ENCODE peak calls at places on chromosomes 4 and X, in six cellular contexts. G is tibial artery, H is HFF-Myc, P is fibroblast of pulmonary artery, Q is dorsolateral prefrontal cortex, I is epithelial cell of proximal tubule. V is an unnamed sample.

GRCh38 chrX:71147496-71148277 is 3.0 kb downstream of the NLGN3 start:
- DNase-seq in G (no peak), H (no peak), P (no peak), Q (no peak), I (no peak), V (no peak)

GRCh38 chrX:41384041-41384705 is 50.2 kb downstream of the DDX3X start:
- DNase-seq in G (peak), H (peak), P (peak), Q (no peak), I (no peak), V (no peak)

GRCh38 chrX:141175786-141176185 is 1.1 kb downstream of the LDOC1 start:
- DNase-seq in G (no peak), H (no peak), P (no peak), Q (no peak), I (no peak), V (no peak)

GRCh38 chr4:120844528-120844921 is 78.0 kb downstream of the PRDM5 start:
- DNase-seq in G (no peak), H (no peak), P (no peak), Q (no peak), I (peak), V (no peak)

GRCh38 chr4:168589154-168589553 is 92.3 kb downstream of the PALLD start:
- DNase-seq in G (no peak), H (no peak), P (peak), Q (no peak), I (peak), V (no peak)

GRCh38 chrX:72031118-72031517 is 100.6 kb downstream of the RTL5 start:
- DNase-seq in G (no peak), H (no peak), P (no peak), Q (no peak), I (no peak), V (no peak)

GRCh38 chr4:10460313-10461047 is 3.3 kb upstream of the ZNF518B start:
- DNase-seq in G (no peak), H (no peak), P (no peak), Q (no peak), I (no peak), V (peak)

GRCh38 chrX:14501312-14501711 is 28.0 kb upstream of the GLRA2 start:
- DNase-seq in G (no peak), H (no peak), P (no peak), Q (no peak), I (no peak), V (no peak)

GRCh38 chr4:139587452-139587851 is 31.4 kb upstream of the SETD7 start:
- DNase-seq in G (no peak), H (no peak), P (peak), Q (no peak), I (no peak), V (no peak)

GRCh38 chr4:64394469-64394868 is 14.8 kb downstream of the TECRL start:
- DNase-seq in G (no peak), H (no peak), P (no peak), Q (no peak), I (no peak), V (no peak)

GRCh38 chrX:43643201-43643600 is 12.9 kb upstream of the MAOA start:
- DNase-seq in G (no peak), H (no peak), P (no peak), Q (no peak), I (no peak), V (no peak)

GRCh38 chr4:175514174-175514573 is 297.9 kb downstream of the GPM6A start:
- DNase-seq in G (no peak), H (no peak), P (no peak), Q (no peak), I (peak), V (no peak)

GRCh38 chr4:113162089-113162488 is 112.6 kb downstream of the ANK2 start:
- DNase-seq in G (no peak), H (no peak), P (no peak), Q (no peak), I (no peak), V (no peak)

GRCh38 chrX:22237479-22237878 is 35.2 kb upstream of the CBLL2 start:
- DNase-seq in G (no peak), H (no peak), P (no peak), Q (no peak), I (no peak), V (no peak)

GRCh38 chr4:89296871-89297270 is 10.7 kb downstream of the GPRIN3 start:
- DNase-seq in G (no peak), H (no peak), P (no peak), Q (no peak), I (no peak), V (no peak)

GRCh38 chrX:150768580-150769190 is 75.5 kb downstream of the MTMR1 start:
- DNase-seq in G (no peak), H (no peak), P (no peak), Q (no peak), I (no peak), V (no peak)

GRCh38 chr4:5930456-5930855 is 37.6 kb upstream of the CRMP1 start:
- DNase-seq in G (no peak), H (no peak), P (no peak), Q (no peak), I (no peak), V (no peak)

GRCh38 chr4:144557404-144557803 is 88.6 kb upstream of the HHIP start:
- DNase-seq in G (no peak), H (no peak), P (peak), Q (no peak), I (no peak), V (no peak)

GRCh38 chrX:68829594-68830485 is 1.0 kb downstream of the EFNB1 start:
- DNase-seq in G (no peak), H (no peak), P (no peak), Q (no peak), I (no peak), V (peak)

GRCh38 chrX:21581479-21581878 is 76.7 kb downstream of the KLHL34 start:
- DNase-seq in G (no peak), H (no peak), P (no peak), Q (no peak), I (no peak), V (no peak)

GRCh38 chr4:6408263-6408662 is 64.2 kb downstream of the PPP2R2C start:
- DNase-seq in G (no peak), H (no peak), P (no peak), Q (no peak), I (no peak), V (no peak)

GRCh38 chr4:56215901-56216300 is 171.4 kb downstream of the AASDH start:
- DNase-seq in G (no peak), H (no peak), P (peak), Q (no peak), I (no peak), V (no peak)

GRCh38 chrX:121103381-121103780 is 56.0 kb downstream of the GLUD2 start:
- DNase-seq in G (no peak), H (no peak), P (peak), Q (no peak), I (no peak), V (no peak)

GRCh38 chrX:140723251-140723650 is 13.7 kb downstream of the LINC00632 start:
- DNase-seq in G (no peak), H (no peak), P (peak), Q (no peak), I (peak), V (no peak)

GRCh38 chr4:118586357-118586790 is 98.8 kb upstream of the METTL14 start:
- DNase-seq in G (no peak), H (no peak), P (no peak), Q (no peak), I (no peak), V (no peak)

GRCh38 chrX:84046403-84046984 is 141.5 kb downstream of the RPS6KA6 start:
- DNase-seq in G (no peak), H (peak), P (peak), Q (no peak), I (no peak), V (peak)

GRCh38 chr4:20486433-20486832 is 213.8 kb upstream of the PACRGL start:
- DNase-seq in G (no peak), H (no peak), P (no peak), Q (no peak), I (no peak), V (no peak)

DNA sequence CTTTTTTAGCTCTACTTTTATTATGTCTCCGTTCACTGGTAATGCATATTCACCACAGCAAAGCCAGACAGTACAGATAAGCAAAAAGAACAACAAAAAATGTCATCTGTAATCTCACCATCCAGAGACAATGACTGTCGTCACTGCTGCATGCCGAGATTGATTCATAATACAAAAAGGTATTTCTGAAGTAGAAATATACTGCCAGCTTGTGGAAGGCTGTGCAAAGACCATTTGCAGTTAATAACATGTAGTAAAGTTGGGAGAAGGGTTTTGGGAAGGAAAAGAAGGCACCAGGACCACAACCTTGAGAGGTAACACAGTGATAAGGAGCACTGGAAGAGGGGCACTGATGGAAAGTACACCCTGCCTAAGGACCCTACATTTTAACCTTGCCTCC is 223.0 kb upstream of the ZIC3 start:
- DNase-seq in G (no peak), H (no peak), P (no peak), Q (no peak), I (no peak), V (no peak)
- TF ChIP-seq CTCF in G (no peak), H (no peak), P (no peak), Q (no peak), I (no peak), V (no peak)

GRCh38 chr4:115780268-115780667 is 666.8 kb upstream of the NDST4 start:
- DNase-seq in G (no peak), H (no peak), P (no peak), Q (no peak), I (no peak), V (no peak)
- TF ChIP-seq CTCF in G (no peak), H (no peak), P (no peak), Q (no peak), I (no peak), V (no peak)

GRCh38 chrX:154988719-154989118 is 33.8 kb downstream of the F8 start:
- DNase-seq in G (no peak), H (no peak), P (no peak), Q (no peak), I (no peak), V (no peak)

GRCh38 chrX:154991039-154991438 is 31.5 kb downstream of the F8 start:
- DNase-seq in G (no peak), H (no peak), P (no peak), Q (no peak), I (no peak), V (no peak)

GRCh38 chrX:154987940-154988339 is 34.6 kb downstream of the F8 start:
- DNase-seq in G (no peak), H (no peak), P (no peak), Q (no peak), I (no peak), V (no peak)

GRCh38 chrX:154990496-154990895 is 32.0 kb downstream of the F8 start:
- DNase-seq in G (no peak), H (no peak), P (no peak), Q (no peak), I (no peak), V (no peak)

GRCh38 chrX:154986826-154987575 is 35.5 kb downstream of the F8 start:
- DNase-seq in G (no peak), H (no peak), P (peak), Q (no peak), I (no peak), V (no peak)
- TF ChIP-seq CTCF in G (no peak), H (no peak), P (peak), Q (no peak), I (peak), V (peak)

DNA sequence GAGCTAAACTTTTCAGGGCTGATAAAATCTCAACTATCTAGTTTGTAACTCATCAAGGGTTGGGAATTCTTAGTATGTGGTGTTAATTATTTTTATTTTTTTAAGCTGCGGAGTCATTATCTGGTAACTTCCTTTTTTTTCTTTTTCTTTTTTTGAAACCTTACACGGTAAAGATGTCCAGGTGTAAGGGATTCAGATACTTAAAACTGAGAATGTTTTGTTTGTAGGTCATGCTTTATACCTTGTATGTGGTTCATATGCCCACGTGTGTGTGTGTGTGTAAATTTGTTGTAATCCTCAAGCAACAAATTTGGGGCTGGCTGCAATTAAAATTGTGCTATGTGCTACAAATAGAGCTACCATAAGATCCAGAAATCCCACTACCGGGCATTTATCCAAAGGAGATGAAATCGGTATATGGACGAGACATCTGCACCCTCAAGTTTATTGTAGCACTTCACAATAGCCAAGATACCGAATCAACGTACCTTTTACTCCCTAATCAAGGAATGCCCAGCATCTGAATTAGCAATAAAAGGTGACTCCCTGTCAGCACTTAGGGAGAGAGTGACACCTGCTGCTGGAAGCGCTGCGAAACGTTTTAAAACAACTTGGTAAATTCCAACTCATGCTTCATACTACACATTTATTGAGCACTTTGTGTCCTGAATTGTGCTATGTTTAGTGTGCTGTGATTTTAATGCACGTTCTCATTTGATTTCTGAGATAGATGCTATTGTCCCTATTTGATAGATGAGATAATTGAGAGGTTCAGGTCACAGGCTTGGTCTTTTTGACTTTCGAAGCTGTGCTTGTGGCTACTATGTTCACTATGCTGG is 16.1 kb downstream of the MSMO1 start:
- DNase-seq in G (no peak), H (no peak), P (no peak), Q (no peak), I (no peak), V (no peak)
- TF ChIP-seq CTCF in G (peak), H (peak), P (peak), Q (peak), I (peak), V (peak)

GRCh38 chr4:143202824-143203223 is 18.1 kb downstream of the USP38 start:
- DNase-seq in G (no peak), H (no peak), P (peak), Q (no peak), I (no peak), V (no peak)
- TF ChIP-seq CTCF in G (peak), H (no peak), P (peak), Q (peak), I (peak), V (peak)

DNA sequence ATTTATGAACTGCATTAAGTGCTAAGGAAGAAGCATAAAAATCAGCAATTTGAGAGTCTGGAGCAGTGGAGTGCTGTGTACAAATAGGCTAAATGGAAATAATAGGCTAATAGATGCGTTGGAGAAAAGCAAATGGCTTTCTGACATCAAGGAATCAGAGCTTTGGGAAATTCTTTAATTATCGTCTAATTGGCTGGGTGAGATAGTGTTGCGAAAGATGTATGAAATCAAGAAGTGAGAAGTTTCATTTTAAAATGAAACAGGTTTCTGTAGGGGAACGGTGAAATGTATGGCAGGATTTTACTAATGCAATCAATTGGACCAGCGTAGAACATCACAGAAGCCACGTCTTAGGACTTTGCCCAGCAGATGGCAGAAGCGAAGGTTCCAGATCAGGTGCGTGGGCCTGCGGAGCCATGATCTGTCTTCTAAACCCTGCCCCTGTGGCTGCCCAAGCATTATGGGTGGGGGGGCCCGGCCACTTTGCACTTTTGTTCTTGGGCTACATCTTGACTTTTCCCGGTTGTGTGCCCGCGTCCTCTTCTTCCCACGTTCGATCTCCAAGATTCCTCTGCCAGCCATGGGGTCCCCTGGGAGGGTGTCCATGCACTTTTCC is 118.5 kb upstream of the SHISA3 start:
- DNase-seq in G (no peak), H (no peak), P (no peak), Q (no peak), I (no peak), V (no peak)
- TF ChIP-seq CTCF in G (no peak), H (no peak), P (no peak), Q (no peak), I (no peak), V (peak)

GRCh38 chrX:12770440-12770839 is 20.8 kb upstream of the PRPS2 start:
- DNase-seq in G (no peak), H (no peak), P (peak), Q (no peak), I (no peak), V (no peak)
- TF ChIP-seq CTCF in G (peak), H (peak), P (peak), Q (peak), I (peak), V (peak)

DNA sequence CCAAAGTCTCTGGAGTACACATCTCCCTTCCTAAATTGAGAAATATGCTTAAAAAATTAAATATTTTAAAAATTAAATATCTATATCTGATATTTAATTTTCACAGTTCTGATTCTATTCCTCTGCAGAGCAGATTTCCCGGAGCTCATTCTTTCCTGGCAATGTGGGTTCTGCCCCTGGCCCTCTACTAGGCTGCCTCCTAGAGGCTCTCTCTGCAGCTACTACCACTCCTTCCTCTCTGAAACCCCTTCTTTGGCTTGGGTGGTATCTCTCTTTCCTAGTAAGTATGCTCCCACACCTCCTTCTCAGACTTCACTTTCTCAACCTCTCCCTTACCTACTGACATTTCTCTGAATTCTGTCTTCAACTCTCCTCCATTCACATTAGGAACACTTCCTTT is 45.3 kb downstream of the RPGR start:
- DNase-seq in G (no peak), H (no peak), P (peak), Q (no peak), I (no peak), V (no peak)
- TF ChIP-seq CTCF in G (peak), H (peak), P (peak), Q (no peak), I (peak), V (peak)

GRCh38 chr4:123244233-123244632 is 152.4 kb upstream of the SPRY1 start:
- DNase-seq in G (no peak), H (no peak), P (peak), Q (no peak), I (no peak), V (no peak)
- TF ChIP-seq CTCF in G (no peak), H (peak), P (peak), Q (no peak), I (no peak), V (no peak)

GRCh38 chr4:25161599-25161960 is 1.3 kb upstream of the SEPSECS start:
- DNase-seq in G (no peak), H (no peak), P (peak), Q (no peak), I (no peak), V (no peak)

GRCh38 chr4:25162566-25162965 is 2.3 kb upstream of the SEPSECS start:
- DNase-seq in G (no peak), H (no peak), P (no peak), Q (no peak), I (no peak), V (no peak)

GRCh38 chr4:25158817-25159216 is 1.4 kb downstream of the SEPSECS start:
- DNase-seq in G (no peak), H (no peak), P (no peak), Q (no peak), I (no peak), V (no peak)

GRCh38 chr4:25160714-25161598 is 707 bp upstream of the SEPSECS start:
- DNase-seq in G (no peak), H (peak), P (peak), Q (no peak), I (no peak), V (no peak)

DNA sequence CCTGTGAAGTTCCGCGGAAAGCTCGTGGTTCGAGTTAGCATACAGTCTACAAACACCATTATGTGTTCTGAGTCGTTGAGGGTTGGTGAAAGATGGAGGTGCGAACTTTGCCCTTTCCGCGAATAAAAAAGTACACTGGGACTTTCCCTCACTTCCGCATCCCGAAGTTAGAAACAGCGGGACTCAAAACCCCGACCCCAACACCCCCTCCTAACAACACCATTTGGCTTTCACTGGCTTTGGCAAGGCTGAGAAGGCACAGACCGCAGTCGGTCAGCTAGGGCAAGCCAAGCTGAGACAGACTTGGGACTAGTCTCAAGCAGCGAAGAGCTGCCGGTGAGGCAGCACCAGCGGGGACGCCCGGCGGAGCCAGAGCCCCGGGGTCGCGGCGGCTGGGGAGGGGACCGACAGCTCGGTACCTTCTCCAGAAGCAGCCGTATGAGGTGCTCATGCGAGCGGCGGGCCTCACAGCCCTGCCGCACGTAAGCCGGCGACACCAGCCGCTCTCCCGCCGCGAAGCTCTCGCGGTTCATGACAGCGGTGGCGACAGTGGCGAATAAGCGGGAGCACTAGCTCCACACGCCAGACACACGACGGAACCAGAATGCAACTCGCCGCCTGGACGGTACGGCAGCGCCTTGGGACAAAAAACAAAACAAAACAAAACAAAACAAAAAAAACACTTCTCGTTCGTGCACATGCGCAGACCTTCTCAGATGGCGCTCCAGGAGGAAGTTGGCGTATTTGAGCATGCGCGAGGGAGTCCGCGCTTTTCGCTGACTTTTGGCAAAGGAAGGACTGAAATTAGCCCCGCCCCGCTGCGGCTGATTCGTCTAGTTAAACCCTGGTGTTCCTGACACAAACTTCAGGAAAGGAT is at the start of gene SEPSECS:
- DNase-seq in G (peak), H (peak), P (peak), Q (peak), I (peak), V (peak)
- TF ChIP-seq CTCF in G (peak), H (no peak), P (no peak), Q (no peak), I (no peak), V (no peak)